ENCODE peak calls at places on chromosomes 7 and 10, in five cellular contexts. W is nephron progenitor cell; I is T-helper 9 cell; M is T-cell; H is activated T-helper 9 cell treated with anti-CD3 and anti-CD28 coated beads, Interleukin-2, amount 50 U/mL, for 16 hours. B is an unnamed sample.

GRCh38 chr7:105429746-105430612 is 41.3 kb upstream of the SRPK2 start:
- DNase-seq in W (no peak), I (peak; percentile 32), M (peak; percentile 29), H (peak; percentile 2), B (no peak)

GRCh38 chr10:71222541-71223364 is 10.4 kb downstream of the UNC5B start:
- DNase-seq in W (no peak), H (no peak), I (no peak), M (no peak), B (no peak)

GRCh38 chr10:76126607-76127190 is 695.3 kb downstream of the LRMDA start:
- DNase-seq in I (no peak), W (no peak), M (no peak), H (no peak), B (no peak)

GRCh38 chr7:63054191-63054661 is 944.4 kb upstream of the ZNF722 start:
- DNase-seq in W (no peak), H (no peak), M (no peak), I (no peak), B (no peak)

GRCh38 chr7:158761945-158762344 is 57.3 kb upstream of the NCAPG2 start:
- DNase-seq in M (no peak), I (no peak), H (no peak), W (no peak), B (no peak)

GRCh38 chr10:133292919-133293809 is 15.5 kb downstream of the TUBGCP2 start:
- DNase-seq in M (no peak), I (no peak), W (no peak), H (no peak), B (no peak)

GRCh38 chr10:72847681-72848080 is 45.9 kb upstream of the OIT3 start:
- DNase-seq in I (no peak), W (no peak), H (no peak), M (no peak), B (no peak)

GRCh38 chr10:131453772-131454634 is 142.5 kb upstream of the TCERG1L start:
- DNase-seq in M (no peak), I (peak; percentile 34), H (no peak), W (peak; percentile 96), B (no peak)

GRCh38 chr10:129968937-129969527 is 5.0 kb upstream of the EBF3 start:
- DNase-seq in H (no peak), I (no peak), M (no peak), W (peak; percentile 88), B (no peak)

GRCh38 chr10:28987555-28988320 is 301.1 kb upstream of the LYZL1 start:
- DNase-seq in M (no peak), I (no peak), H (no peak), W (no peak), B (no peak)

GRCh38 chr7:133064082-133064825 is 17.6 kb downstream of the CHCHD3 start:
- DNase-seq in W (no peak), I (no peak), H (no peak), M (no peak), B (no peak)

GRCh38 chr7:5636446-5636835 is 145.0 kb downstream of the RNF216 start:
- DNase-seq in I (no peak), M (no peak), W (no peak), H (no peak), B (no peak)

GRCh38 chr10:80324086-80324485 is 32.5 kb downstream of the DYDC1 start:
- DNase-seq in I (no peak), M (no peak), W (no peak), H (no peak), B (no peak)

GRCh38 chr10:119211176-119211575 is 3.8 kb downstream of the GRK5 start:
- DNase-seq in H (no peak), M (no peak), W (no peak), I (no peak), B (no peak)

B was measured in GM12864.